ENCODE peak calls at places on chromosomes 1 and 21, in six cellular contexts. C is hypothalamus, D is M059J, P is head of caudate nucleus, A is BE2C, Q is NCI-H1417. S is an unnamed sample.

GRCh38 chr1:23524163-23524562 is 6.9 kb downstream of the E2F2 start:
- DNase-seq in C (no peak), D (no peak), P (no peak), A (no peak), Q (no peak), S (no peak)

GRCh38 chr1:239722080-239722479 is 335.7 kb downstream of the CHRM3 start:
- DNase-seq in C (no peak), D (no peak), P (no peak), A (no peak), Q (no peak), S (no peak)

GRCh38 chr1:27596261-27596660 is 7.7 kb downstream of the AHDC1 start:
- DNase-seq in C (no peak), D (peak), P (no peak), A (no peak), Q (no peak), S (no peak)

GRCh38 chr21:32717851-32718316 is 9.9 kb downstream of the SYNJ1 start:
- DNase-seq in C (no peak), D (peak), P (no peak), A (no peak), Q (no peak), S (no peak)

GRCh38 chr1:198901280-198901679 is 262.4 kb downstream of the PTPRC start:
- DNase-seq in C (no peak), D (no peak), P (no peak), A (no peak), Q (no peak), S (no peak)

GRCh38 chr1:32759997-32760623 is 57.0 kb downstream of the YARS1 start:
- DNase-seq in C (no peak), D (peak), P (no peak), A (no peak), Q (no peak), S (peak)

GRCh38 chr1:201011616-201012015 is 11.9 kb downstream of the KIF21B start:
- DNase-seq in C (no peak), D (no peak), P (no peak), A (peak), Q (no peak), S (no peak)

GRCh38 chr1:214310777-214311690 is 30.1 kb downstream of the SMYD2 start:
- DNase-seq in C (no peak), D (no peak), P (no peak), A (no peak), Q (no peak), S (no peak)

GRCh38 chr1:31102501-31102950 is 37.0 kb upstream of the PUM1 start:
- DNase-seq in C (no peak), D (peak), P (no peak), A (no peak), Q (no peak), S (no peak)

GRCh38 chr1:238254935-238255334 is 364.2 kb upstream of the ZP4 start:
- DNase-seq in C (no peak), D (no peak), P (no peak), A (no peak), Q (no peak), S (no peak)

GRCh38 chr21:21406918-21407317 is 408.7 kb downstream of the NCAM2 start:
- DNase-seq in C (no peak), D (no peak), P (no peak), A (no peak), Q (no peak), S (no peak)

GRCh38 chr1:222880586-222880985 is 65.7 kb downstream of the DISP1 start:
- DNase-seq in C (no peak), D (peak), P (no peak), A (no peak), Q (no peak), S (peak)

GRCh38 chr1:65493792-65494191 is 73.3 kb downstream of the LEPR start:
- DNase-seq in C (no peak), D (peak), P (no peak), A (no peak), Q (no peak), S (no peak)

GRCh38 chr1:203342192-203342940 is 8.6 kb downstream of the FMOD start:
- DNase-seq in C (no peak), D (peak), P (no peak), A (peak), Q (peak), S (peak)

GRCh38 chr1:150832597-150832996 is 24.5 kb upstream of the CTSK start:
- DNase-seq in C (no peak), D (no peak), P (no peak), A (no peak), Q (no peak), S (no peak)

GRCh38 chr1:224459936-224460335 is 25.3 kb upstream of the WDR26 start:
- DNase-seq in C (no peak), D (no peak), P (no peak), A (no peak), Q (no peak), S (no peak)